ENCODE peak calls at places on chromosomes 11 and 22, in seven cellular contexts. C, W, I, Z, R, Q and B are unnamed samples.

GRCh38 chr22:40401532-40401931 is 31.1 kb downstream of the SGSM3 start:
- DNase-seq in C (no peak), Z (no peak), W (no peak), R (no peak), I (no peak), Q (no peak), B (peak)

GRCh38 chr11:76380161-76380976 is 563 bp downstream of the THAP12 start:
- DNase-seq in Z (peak), I (peak), W (peak), Q (peak), R (peak), C (no peak), B (peak)

GRCh38 chr11:31802990-31803812 is 7.9 kb downstream of the PAX6 start:
- DNase-seq in R (peak), Q (no peak), I (no peak), W (no peak), Z (no peak), C (peak), B (peak)

GRCh38 chr11:57219021-57219627 is 17.9 kb downstream of the APLNR start:
- DNase-seq in Q (peak), Z (peak), W (peak), I (no peak), C (no peak), R (no peak), B (no peak)

GRCh38 chr22:43750751-43751150 is 61.4 kb downstream of the EFCAB6 start:
- DNase-seq in Z (no peak), C (no peak), Q (no peak), I (no peak), R (no peak), W (no peak), B (no peak)

GRCh38 chr11:71247551-71248250 is 4.7 kb downstream of the SHANK2 start:
- DNase-seq in W (no peak), I (no peak), Z (no peak), C (peak), R (no peak), Q (no peak), B (peak)

GRCh38 chr11:14645985-14646900 is 2.6 kb downstream of the PDE3B start:
- DNase-seq in I (no peak), W (no peak), Q (no peak), Z (no peak), C (no peak), R (no peak), B (peak)

GRCh38 chr11:132080121-132080520 is 709.7 kb downstream of the NTM start:
- DNase-seq in Q (no peak), Z (no peak), I (no peak), R (no peak), C (no peak), W (peak), B (no peak)

GRCh38 chr22:38176170-38176741 is 5.4 kb downstream of the PLA2G6 start:
- DNase-seq in R (peak), W (peak), Z (peak), C (no peak), Q (peak), I (no peak), B (peak)

GRCh38 chr11:110833033-110833484 is 120.8 kb upstream of the ARHGAP20 start:
- DNase-seq in Q (no peak), I (no peak), R (peak), Z (peak), W (peak), C (no peak), B (no peak)

GRCh38 chr22:19239464-19239863 is 52.1 kb downstream of the CLTCL1 start:
- DNase-seq in R (no peak), I (no peak), W (no peak), Z (no peak), C (no peak), Q (no peak), B (no peak)

GRCh38 chr11:66288866-66289547 is at the start of gene YIF1A:
- DNase-seq in C (peak), I (peak), Z (peak), R (peak), W (peak), Q (peak), B (peak)

GRCh38 chr11:121829159-121829643 is 286.8 kb downstream of the BLID start:
- DNase-seq in Z (peak), C (no peak), W (peak), I (no peak), R (peak), Q (peak), B (peak)

GRCh38 chr11:128620306-128621175 is 33.2 kb upstream of the ETS1 start:
- DNase-seq in W (peak), Q (no peak), Z (peak), I (no peak), R (no peak), C (no peak), B (no peak)

GRCh38 chr11:35617687-35618496 is at the start of gene FJX1:
- DNase-seq in Q (peak), R (peak), C (peak), I (no peak), Z (peak), W (peak), B (peak)

GRCh38 chr11:126355324-126355925 is at the start of gene ST3GAL4:
- DNase-seq in I (peak), W (peak), R (peak), Z (peak), C (peak), Q (peak), B (peak)

GRCh38 chr11:86637976-86638375 is 34.4 kb downstream of the ME3 start:
- DNase-seq in Z (peak), I (no peak), C (no peak), W (no peak), Q (no peak), R (peak), B (no peak)

GRCh38 chr22:25509391-25509791 is 55.1 kb upstream of the GRK3 start:
- DNase-seq in R (peak), Q (peak), W (no peak), Z (peak), C (no peak), I (no peak), B (no peak)

GRCh38 chr22:26534874-26535470 is 22.7 kb upstream of the TFIP11 start:
- DNase-seq in Z (no peak), W (no peak), Q (no peak), R (no peak), I (peak), C (no peak), B (no peak)

GRCh38 chr11:62574363-62575057 is 819 bp upstream of the EEF1G start:
- DNase-seq in Q (peak), C (peak), W (peak), Z (peak), I (peak), R (peak), B (peak)

GRCh38 chr11:62575837-62576236 is 2.1 kb upstream of the EEF1G start:
- DNase-seq in C (no peak), I (no peak), Z (no peak), R (no peak), W (no peak), Q (no peak), B (no peak)

GRCh38 chr11:62577046-62577708 is 3.5 kb upstream of the EEF1G start:
- DNase-seq in I (no peak), R (no peak), Z (peak), Q (no peak), W (no peak), C (no peak), B (peak)

GRCh38 chr11:62573592-62574362 is at the start of gene EEF1G:
- DNase-seq in W (peak), R (peak), I (peak), Z (peak), Q (peak), C (peak), B (peak)

DNA sequence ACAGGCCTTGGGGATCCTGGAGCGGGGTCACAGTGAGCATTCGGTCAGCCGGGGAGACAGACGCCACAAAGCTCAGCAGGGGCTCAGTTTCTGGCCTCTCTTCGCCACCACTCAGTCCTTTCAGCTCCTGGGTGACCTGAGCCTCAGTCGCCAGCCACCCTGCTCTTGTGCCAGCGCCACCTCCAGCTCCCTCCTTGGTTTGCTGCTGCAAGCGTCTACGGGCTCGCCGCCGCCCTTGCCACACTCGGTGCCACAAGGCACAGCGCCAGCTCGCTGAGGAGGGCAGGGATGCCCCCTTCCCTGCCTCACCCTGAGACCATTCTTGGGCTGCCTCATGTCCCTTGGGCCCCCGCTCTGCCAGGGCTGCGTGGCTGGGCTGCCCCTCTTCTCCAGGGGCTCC is 1.5 kb upstream of the EEF1G start:
- DNase-seq in Q (no peak), Z (no peak), I (no peak), W (peak), R (no peak), C (no peak), B (peak)
- H3K4me3 ChIP-seq in Q (no peak), Z (peak), I (peak), W (peak), R (peak), C (peak), B (peak)

GRCh38 chr11:46475041-46475925 is 83.7 kb upstream of the CHRM4 start:
- DNase-seq in C (no peak), I (no peak), Q (peak), W (no peak), R (no peak), Z (no peak), B (no peak)

GRCh38 chr11:46480166-46480726 is 88.7 kb upstream of the CHRM4 start:
- DNase-seq in Q (no peak), W (no peak), Z (no peak), R (no peak), I (no peak), C (no peak), B (no peak)

GRCh38 chr11:46475926-46476545 is 84.5 kb upstream of the CHRM4 start:
- DNase-seq in C (no peak), R (no peak), W (no peak), I (no peak), Q (no peak), Z (no peak), B (no peak)

GRCh38 chr11:46478196-46478595 is 86.6 kb upstream of the CHRM4 start:
- DNase-seq in Z (no peak), C (no peak), W (no peak), R (no peak), Q (no peak), I (no peak), B (no peak)

DNA sequence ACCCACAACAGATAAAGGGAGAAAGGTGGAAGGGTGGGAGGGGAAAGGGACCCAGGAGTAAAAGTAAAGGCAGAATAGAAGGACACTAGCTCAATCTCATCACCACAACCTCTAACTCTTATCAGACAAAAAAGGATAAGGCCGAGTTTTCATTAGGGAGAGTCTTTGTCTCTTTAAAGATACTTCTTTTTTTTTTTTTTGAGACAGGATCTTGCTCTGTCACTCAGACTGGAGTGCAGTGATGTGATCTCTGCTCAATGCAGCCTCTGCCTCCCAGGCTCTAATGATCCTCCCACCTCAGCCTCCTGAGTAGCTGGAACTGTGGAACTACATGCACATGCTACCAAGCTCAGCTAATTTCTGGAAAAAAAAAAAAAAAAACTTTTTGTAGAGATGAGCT is 85.6 kb upstream of the CHRM4 start:
- DNase-seq in W (no peak), Q (no peak), R (no peak), I (no peak), C (no peak), Z (no peak), B (no peak)
- H2AFZ ChIP-seq in W (no peak), Q (no peak), R (no peak), I (no peak), C (no peak), Z (no peak), B (no peak)

DNA sequence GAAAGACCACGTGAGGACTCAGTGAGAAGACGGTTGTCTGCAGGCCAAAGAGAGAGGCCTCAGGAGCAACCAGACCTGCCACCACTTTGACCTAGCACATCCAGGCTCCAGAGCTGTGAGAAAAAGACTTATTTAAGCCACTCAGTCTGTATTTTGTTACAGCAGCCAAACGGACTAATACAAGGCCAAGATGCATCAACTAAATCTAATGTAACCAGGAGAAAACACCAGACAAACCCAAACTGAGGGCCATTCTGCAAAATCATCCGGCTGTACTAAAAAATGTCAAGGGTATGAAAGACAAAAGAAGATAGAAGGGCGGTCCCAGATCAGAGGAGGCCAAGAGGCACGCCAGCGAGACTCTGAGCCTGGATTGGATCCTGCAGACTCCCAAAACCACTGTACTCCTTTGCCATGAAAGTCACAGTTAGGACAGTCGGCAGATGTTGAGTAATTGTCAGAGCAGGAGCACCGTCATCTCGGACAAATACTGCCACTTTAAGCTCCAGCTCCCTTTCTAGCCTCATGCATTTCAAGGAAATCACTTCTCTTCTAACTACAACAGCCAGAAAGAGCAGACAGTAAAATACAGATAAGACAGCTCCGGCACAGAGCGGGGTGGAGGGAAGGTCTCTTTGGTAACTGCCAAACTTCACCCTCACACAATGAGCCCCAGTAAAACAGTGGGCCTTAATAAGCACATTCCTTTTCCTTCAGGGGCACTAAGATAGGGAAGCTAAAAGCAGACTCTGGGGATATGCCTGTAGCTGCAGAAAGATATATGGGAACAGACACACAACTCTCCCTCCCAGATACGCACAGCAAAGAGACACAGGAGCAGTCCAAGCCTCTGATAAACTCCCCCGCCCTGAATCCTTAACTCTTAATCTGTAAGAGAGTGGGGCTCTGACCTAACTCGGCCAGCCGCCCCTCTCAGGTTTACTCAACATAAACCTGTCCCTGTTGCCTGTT is 3.5 kb upstream of the ZP1 start:
- DNase-seq in W (no peak), R (no peak), C (no peak), Z (no peak), Q (no peak), I (no peak), B (peak)
- H3K4me3 ChIP-seq in W (no peak), R (no peak), C (no peak), Z (no peak), Q (no peak), I (no peak), B (no peak)

DNA sequence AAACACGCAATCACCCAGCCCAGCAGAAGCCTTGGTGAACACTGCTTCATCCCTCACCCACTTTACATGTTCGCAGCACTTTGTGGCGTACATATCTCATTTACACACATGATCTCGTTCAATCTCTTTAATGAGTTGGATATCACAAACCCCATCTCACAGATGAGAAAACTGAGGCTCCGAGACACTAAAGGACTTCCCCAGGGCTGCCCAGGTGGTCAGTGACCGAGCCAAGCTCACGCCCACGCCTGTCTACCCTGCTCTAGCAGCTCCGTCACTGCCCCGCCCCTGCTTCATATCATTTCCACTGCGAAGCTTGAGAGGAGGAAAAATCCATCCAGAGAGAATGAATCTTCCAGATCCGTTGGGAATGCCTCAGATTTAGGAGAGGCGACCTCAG is 11.8 kb upstream of the DSCAML1 start:
- DNase-seq in R (no peak), C (no peak), Z (no peak), I (no peak), W (no peak), Q (no peak), B (peak)
- H2AFZ ChIP-seq in R (no peak), C (no peak), Z (no peak), I (no peak), W (peak), Q (no peak), B (no peak)

GRCh38 chr11:20164152-20164551 is 3.9 kb upstream of the DBX1 start:
- DNase-seq in Z (no peak), I (no peak), Q (no peak), R (no peak), W (no peak), C (peak), B (peak)

GRCh38 chr11:20162824-20163777 is 2.8 kb upstream of the DBX1 start:
- DNase-seq in I (no peak), R (peak), W (peak), Z (peak), Q (peak), C (peak), B (peak)

GRCh38 chr11:20162340-20162739 is 2.1 kb upstream of the DBX1 start:
- DNase-seq in W (no peak), C (peak), R (no peak), Q (no peak), I (no peak), Z (no peak), B (peak)

GRCh38 chr11:20161923-20162322 is 1.6 kb upstream of the DBX1 start:
- DNase-seq in R (no peak), C (peak), W (no peak), I (no peak), Q (no peak), Z (no peak), B (no peak)

DNA sequence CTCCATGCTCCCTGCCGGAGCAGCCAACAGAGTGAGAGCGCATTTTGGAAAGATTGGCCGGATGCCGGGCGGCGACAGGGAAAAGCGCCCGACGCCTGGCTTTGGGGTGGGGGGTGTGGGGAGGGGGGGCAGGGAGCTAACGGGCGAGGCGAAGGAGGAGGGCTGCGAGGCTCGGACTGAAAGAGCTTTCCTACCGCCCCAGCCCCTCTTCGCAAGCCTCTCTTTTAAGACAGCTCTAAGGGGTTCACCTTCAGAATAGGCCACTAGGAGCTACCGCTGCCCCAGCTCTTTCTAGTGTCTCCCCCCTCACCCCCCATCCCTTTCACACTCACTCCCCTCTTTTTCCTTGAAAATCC is 3.5 kb upstream of the DBX1 start:
- DNase-seq in C (peak), Z (no peak), Q (no peak), I (no peak), R (no peak), W (no peak), B (peak)
- H3K4me3 ChIP-seq in C (peak), Z (no peak), Q (peak), I (no peak), R (no peak), W (no peak), B (peak)

GRCh38 chr11:113562981-113563461 is 87.8 kb upstream of the DRD2 start:
- DNase-seq in Z (no peak), W (peak), Q (peak), R (no peak), C (no peak), I (no peak), B (no peak)
- H2AFZ ChIP-seq in Z (no peak), W (no peak), Q (no peak), R (no peak), C (no peak), I (no peak), B (no peak)

DNA sequence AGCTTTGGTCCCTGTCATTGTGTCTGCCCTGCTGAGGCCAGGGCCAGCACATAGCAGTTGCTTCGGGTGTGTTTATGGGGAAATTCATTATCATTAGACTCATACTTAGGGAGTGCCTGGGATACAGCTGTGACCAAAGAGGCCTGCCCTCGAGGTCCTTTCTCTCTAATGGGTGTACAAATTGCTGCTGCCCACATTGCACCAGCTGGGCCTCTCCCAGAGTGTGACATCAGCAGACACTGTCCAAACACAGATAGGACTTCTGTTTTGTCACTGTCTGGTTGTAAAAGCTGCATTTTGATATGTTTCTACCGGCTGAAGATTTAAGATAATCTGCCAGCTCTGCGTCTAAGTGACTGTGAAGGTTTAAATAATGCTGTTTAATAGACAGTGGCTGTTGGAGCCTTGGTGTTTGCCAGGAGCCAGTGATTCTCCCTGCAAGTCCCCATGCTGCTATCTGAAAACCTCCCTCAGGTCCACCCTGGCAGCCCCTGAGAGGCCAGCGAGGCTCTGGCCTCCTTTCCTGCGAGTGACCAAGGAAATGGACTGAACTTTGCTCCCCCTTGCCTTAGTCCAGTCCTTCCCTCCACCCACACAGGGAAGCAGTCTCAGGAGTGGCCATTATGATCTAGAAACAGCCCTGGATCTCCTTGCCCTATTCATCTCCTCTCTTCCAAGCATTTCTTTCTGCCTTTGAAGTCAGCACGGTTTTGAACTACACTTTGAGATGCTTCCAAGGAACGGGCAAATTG is 505.3 kb downstream of the TBC1D22A start:
- DNase-seq in C (no peak), Z (no peak), Q (no peak), R (no peak), I (no peak), W (no peak), B (no peak)
- H3K4me3 ChIP-seq in C (no peak), Z (no peak), Q (no peak), R (no peak), I (no peak), W (no peak), B (no peak)

DNA sequence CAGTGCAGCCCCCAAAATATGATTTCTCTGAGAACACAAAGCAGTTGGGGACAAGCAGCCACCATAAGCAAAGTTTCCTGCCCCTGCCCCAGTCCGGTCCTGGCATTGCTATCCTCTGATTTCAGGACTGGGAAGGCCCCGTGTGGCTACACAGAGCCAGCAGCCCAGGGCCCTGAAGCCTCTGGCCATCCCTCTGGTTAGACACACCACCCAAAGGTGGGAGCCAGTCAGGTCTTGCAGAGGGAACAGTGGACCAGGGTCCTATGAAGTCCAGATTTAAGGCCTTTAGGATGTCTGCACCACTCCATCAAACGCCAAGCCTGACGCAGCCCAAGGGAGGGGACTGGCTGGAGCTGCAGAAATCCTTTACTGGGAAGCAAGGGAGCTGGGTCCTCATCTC is 63.4 kb downstream of the SLC22A12 start:
- DNase-seq in R (no peak), C (no peak), Z (no peak), Q (no peak), I (no peak), W (no peak), B (peak)
- H2AFZ ChIP-seq in R (no peak), C (no peak), Z (no peak), Q (no peak), I (peak), W (no peak), B (no peak)